ENCODE peak calls at places on chromosomes 13 and 19, in ten cellular contexts. X is A172, R is lower leg skin, N is fibroblast of pulmonary artery, A is G401, G is left kidney, M is mucosa of gallbladder, T is GM18507, O is GM19239, K is NCI-H2171. Y is an unnamed sample.

GRCh38 chr13:113862191-113862765 is 1.6 kb downstream of the GAS6 start:
- DNase-seq in X (no peak), R (peak), N (no peak), A (no peak), G (no peak), M (no peak), T (no peak), O (no peak), K (no peak), Y (no peak)

GRCh38 chr19:5343848-5344247 is 3.2 kb upstream of the PTPRS start:
- DNase-seq in X (no peak), R (no peak), N (peak), A (no peak), G (no peak), M (no peak), T (no peak), O (no peak), K (peak), Y (no peak)

GRCh38 chr13:89514534-89515312 is 1832.8 kb upstream of the MIR17HG start:
- DNase-seq in X (peak), R (no peak), N (peak), A (no peak), G (peak), M (no peak), T (no peak), O (no peak), K (no peak), Y (no peak)

GRCh38 chr19:38792250-38793111 is 3.5 kb downstream of the LGALS7B start:
- DNase-seq in X (no peak), R (peak), N (peak), A (no peak), G (peak), M (peak), T (no peak), O (peak), K (no peak), Y (no peak)

GRCh38 chr13:23621316-23621645 is 51.1 kb downstream of the TNFRSF19 start:
- DNase-seq in X (peak), R (no peak), N (peak), A (no peak), G (no peak), M (no peak), T (no peak), O (no peak), K (no peak), Y (no peak)

GRCh38 chr19:1248454-1249297 is at the start of gene MIDN:
- DNase-seq in X (peak), R (peak), N (peak), A (peak), G (peak), M (peak), T (peak), O (no peak), K (no peak), Y (peak)

GRCh38 chr19:49339364-49340068 is 4.3 kb downstream of the CD37 start:
- DNase-seq in X (no peak), R (peak), N (peak), A (peak), G (peak), M (peak), T (no peak), O (no peak), K (peak), Y (peak)

GRCh38 chr13:78806457-78806856 is 147.5 kb upstream of the OBI1 start:
- DNase-seq in X (no peak), R (no peak), N (no peak), A (no peak), G (no peak), M (no peak), T (no peak), O (no peak), K (no peak), Y (no peak)

GRCh38 chr19:35518313-35518712 is 4.9 kb upstream of the DMKN start:
- DNase-seq in X (peak), R (no peak), N (peak), A (no peak), G (no peak), M (no peak), T (no peak), O (no peak), K (no peak), Y (peak)

GRCh38 chr19:31334849-31335624 is 14.2 kb downstream of the TSHZ3 start:
- DNase-seq in X (peak), R (peak), N (peak), A (no peak), G (no peak), M (no peak), T (no peak), O (no peak), K (no peak), Y (no peak)

GRCh38 chr19:45403781-45404556 is 900 bp downstream of the PPP1R13L start:
- DNase-seq in X (peak), R (no peak), N (peak), A (peak), G (peak), M (peak), T (no peak), O (no peak), K (no peak), Y (peak)

GRCh38 chr13:24050292-24050711 is 110.2 kb upstream of the SPATA13 start:
- DNase-seq in X (peak), R (no peak), N (peak), A (peak), G (peak), M (peak), T (no peak), O (no peak), K (no peak), Y (no peak)

GRCh38 chr19:46955813-46956371 is 63.7 kb upstream of the NPAS1 start:
- DNase-seq in X (no peak), R (no peak), N (no peak), A (no peak), G (no peak), M (no peak), T (no peak), O (no peak), K (no peak), Y (no peak)

GRCh38 chr13:26618726-26619125 is 61.2 kb downstream of the WASF3 start:
- DNase-seq in X (peak), R (no peak), N (no peak), A (no peak), G (no peak), M (no peak), T (no peak), O (no peak), K (no peak), Y (no peak)

GRCh38 chr19:4181053-4181508 is 1.3 kb downstream of the SIRT6 start:
- DNase-seq in X (no peak), R (no peak), N (no peak), A (no peak), G (no peak), M (no peak), T (no peak), O (no peak), K (no peak), Y (no peak)

GRCh38 chr13:86877449-86877848 is 793.7 kb upstream of the SLITRK5 start:
- DNase-seq in X (no peak), R (no peak), N (no peak), A (no peak), G (peak), M (no peak), T (no peak), O (no peak), K (no peak), Y (no peak)

GRCh38 chr13:100513987-100514670 is 74.5 kb downstream of the GGACT start:
- DNase-seq in X (peak), R (no peak), N (no peak), A (peak), G (no peak), M (no peak), T (no peak), O (no peak), K (no peak), Y (peak)

GRCh38 chr19:2578391-2578826 is 102.5 kb downstream of the GADD45B start:
- DNase-seq in X (peak), R (no peak), N (peak), A (peak), G (peak), M (peak), T (no peak), O (no peak), K (no peak), Y (peak)

GRCh38 chr19:2132731-2133490 is 18.5 kb downstream of the AP3D1 start:
- DNase-seq in X (no peak), R (no peak), N (no peak), A (no peak), G (no peak), M (no peak), T (no peak), O (no peak), K (no peak), Y (no peak)

GRCh38 chr13:113623491-113624234 is 34.3 kb downstream of the ATP4B start:
- DNase-seq in X (no peak), R (no peak), N (peak), A (no peak), G (no peak), M (no peak), T (no peak), O (no peak), K (no peak), Y (no peak)

GRCh38 chr13:86986448-86986847 is 684.7 kb upstream of the SLITRK5 start:
- DNase-seq in X (no peak), R (no peak), N (no peak), A (no peak), G (no peak), M (no peak), T (no peak), O (no peak), K (no peak), Y (no peak)

GRCh38 chr13:93775507-93776108 is 549.0 kb downstream of the GPC6 start:
- DNase-seq in X (peak), R (no peak), N (peak), A (no peak), G (no peak), M (no peak), T (no peak), O (no peak), K (no peak), Y (no peak)

GRCh38 chr19:10501971-10502523 is 1.1 kb downstream of the KEAP1 start:
- DNase-seq in X (peak), R (peak), N (peak), A (peak), G (peak), M (peak), T (no peak), O (peak), K (no peak), Y (peak)

GRCh38 chr19:46442808-46443450 is 14.2 kb upstream of the PNMA8C start:
- DNase-seq in X (peak), R (no peak), N (peak), A (no peak), G (no peak), M (peak), T (no peak), O (no peak), K (no peak), Y (no peak)

GRCh38 chr19:5804516-5805464 is at the start of gene NRTN:
- DNase-seq in X (no peak), R (peak), N (no peak), A (no peak), G (peak), M (no peak), T (no peak), O (peak), K (peak), Y (peak)

GRCh38 chr13:81686877-81687276 is 1346.0 kb upstream of the SPRY2 start:
- DNase-seq in X (peak), R (no peak), N (peak), A (peak), G (peak), M (no peak), T (no peak), O (no peak), K (no peak), Y (peak)

GRCh38 chr13:92804926-92805325 is 421.7 kb upstream of the GPC6 start:
- DNase-seq in X (no peak), R (no peak), N (no peak), A (no peak), G (no peak), M (no peak), T (no peak), O (no peak), K (no peak), Y (no peak)

GRCh38 chr13:72689181-72689696 is 38.2 kb downstream of the MZT1 start:
- DNase-seq in X (no peak), R (no peak), N (no peak), A (no peak), G (no peak), M (no peak), T (no peak), O (no peak), K (no peak), Y (no peak)